ENCODE peak calls at places on chromosomes 7 and 10, in nine cellular contexts. A is activated effector memory CD4-positive, alpha-beta T cell treated with anti-CD3 and anti-CD28 coated beads, Interleukin-2, amount 50 U/mL, for 16 hours; J is T-helper 2 cell; F is MG63; D is left ventricle myocardium superior; O is posterior cingulate gyrus; C is uterus; Q is non-pigmented ciliary epithelial cell; R is fibroblast of the aortic adventitia. I is an unnamed sample.

GRCh38 chr10:11869743-11870460 is 46.7 kb downstream of the PROSER2 start:
- DNase-seq in A (no peak), J (no peak), F (no peak), D (no peak), O (no peak), C (no peak), Q (no peak), R (no peak), I (no peak)

GRCh38 chr10:77420942-77421523 is 216.6 kb downstream of the KCNMA1 start:
- DNase-seq in A (no peak), J (no peak), F (no peak), D (no peak), O (no peak), C (no peak), Q (no peak), R (no peak), I (no peak)

GRCh38 chr10:110868981-110869380 is 2.7 kb upstream of the PDCD4 start:
- DNase-seq in A (peak), J (no peak), F (no peak), D (no peak), O (no peak), C (no peak), Q (no peak), R (no peak), I (no peak)

GRCh38 chr10:73716251-73716650 is 18.3 kb upstream of the AGAP5 start:
- DNase-seq in A (no peak), J (no peak), F (no peak), D (no peak), O (no peak), C (no peak), Q (no peak), R (no peak), I (no peak)

GRCh38 chr10:124251317-124251716 is 157.9 kb upstream of the CHST15 start:
- DNase-seq in A (peak), J (no peak), F (no peak), D (no peak), O (no peak), C (no peak), Q (no peak), R (no peak), I (no peak)

GRCh38 chr7:28044825-28045224 is 135.8 kb downstream of the JAZF1 start:
- DNase-seq in A (no peak), J (no peak), F (no peak), D (no peak), O (no peak), C (no peak), Q (no peak), R (no peak), I (no peak)

GRCh38 chr10:79073784-79074432 is 5.1 kb downstream of the ZMIZ1 start:
- DNase-seq in A (no peak), J (no peak), F (peak), D (peak), O (no peak), C (peak), Q (no peak), R (peak), I (peak)

GRCh38 chr10:7891634-7892033 is 73.3 kb downstream of the TAF3 start:
- DNase-seq in A (no peak), J (no peak), F (no peak), D (no peak), O (no peak), C (no peak), Q (no peak), R (peak), I (no peak)

GRCh38 chr7:26328498-26329390 is 37.1 kb downstream of the SNX10 start:
- DNase-seq in A (no peak), J (no peak), F (no peak), D (no peak), O (no peak), C (no peak), Q (no peak), R (no peak), I (no peak)

GRCh38 chr10:76576276-76576962 is 1061.2 kb downstream of the KCNMA1 start:
- DNase-seq in A (no peak), J (no peak), F (peak), D (peak), O (no peak), C (no peak), Q (peak), R (peak), I (no peak)

GRCh38 chr10:87740232-87740631 is 77.8 kb downstream of the ATAD1 start:
- DNase-seq in A (no peak), J (no peak), F (no peak), D (no peak), O (no peak), C (no peak), Q (no peak), R (peak), I (no peak)

GRCh38 chr7:107027208-107027607 is 17.3 kb upstream of the PRKAR2B start:
- DNase-seq in A (no peak), J (no peak), F (no peak), D (no peak), O (no peak), C (no peak), Q (no peak), R (no peak), I (no peak)

GRCh38 chr10:132918617-132919373 is 23.6 kb downstream of the CFAP46 start:
- DNase-seq in A (no peak), J (no peak), F (peak), D (peak), O (peak), C (no peak), Q (no peak), R (no peak), I (peak)

GRCh38 chr7:157794764-157795101 is 457.9 kb downstream of the DNAJB6 start:
- DNase-seq in A (no peak), J (no peak), F (no peak), D (no peak), O (no peak), C (no peak), Q (no peak), R (no peak), I (no peak)

GRCh38 chr10:80460399-80461207 is 6.5 kb downstream of the TSPAN14 start:
- DNase-seq in A (peak), J (no peak), F (peak), D (peak), O (peak), C (no peak), Q (no peak), R (peak), I (no peak)

GRCh38 chr7:106392144-106392543 is 107.4 kb upstream of the NAMPT start:
- DNase-seq in A (no peak), J (no peak), F (no peak), D (no peak), O (no peak), C (no peak), Q (no peak), R (no peak), I (no peak)

GRCh38 chr7:90749262-90749661 is 153.1 kb downstream of the CDK14 start:
- DNase-seq in A (no peak), J (no peak), F (no peak), D (no peak), O (no peak), C (no peak), Q (no peak), R (no peak), I (no peak)

GRCh38 chr7:1480670-1481069 is 21.4 kb upstream of the MICALL2 start:
- DNase-seq in A (no peak), J (no peak), F (no peak), D (no peak), O (no peak), C (no peak), Q (no peak), R (no peak), I (no peak)

GRCh38 chr10:111445709-111446108 is 368.9 kb downstream of the ADRA2A start:
- DNase-seq in A (no peak), J (no peak), F (no peak), D (no peak), O (no peak), C (no peak), Q (no peak), R (no peak), I (no peak)

GRCh38 chr7:28921822-28922221 is 36.3 kb downstream of the TRIL start:
- DNase-seq in A (no peak), J (no peak), F (peak), D (no peak), O (peak), C (peak), Q (peak), R (peak), I (no peak)

GRCh38 chr10:46527241-46527811 is 29.1 kb downstream of the GPRIN2 start:
- DNase-seq in A (peak), J (no peak), F (no peak), D (peak), O (peak), C (peak), Q (no peak), R (no peak), I (peak)

GRCh38 chr7:10855583-10855982 is 118.1 kb upstream of the PHF14 start:
- DNase-seq in A (no peak), J (no peak), F (peak), D (no peak), O (no peak), C (no peak), Q (no peak), R (no peak), I (no peak)

GRCh38 chr10:53597835-53598251 is 825.3 kb upstream of the MBL2 start:
- DNase-seq in A (no peak), J (no peak), F (no peak), D (no peak), O (no peak), C (no peak), Q (no peak), R (no peak), I (no peak)

GRCh38 chr10:59626523-59626869 is 83.2 kb downstream of the SLC16A9 start:
- DNase-seq in A (no peak), J (no peak), F (no peak), D (no peak), O (no peak), C (no peak), Q (no peak), R (no peak), I (no peak)

GRCh38 chr7:102039706-102040105 is 222.3 kb downstream of the CUX1 start:
- DNase-seq in A (no peak), J (no peak), F (no peak), D (no peak), O (no peak), C (no peak), Q (no peak), R (no peak), I (no peak)

GRCh38 chr7:121000091-121000983 is 11.8 kb downstream of the CPED1 start:
- DNase-seq in A (no peak), J (no peak), F (no peak), D (no peak), O (no peak), C (no peak), Q (no peak), R (peak), I (no peak)

GRCh38 chr7:39404910-39405309 is 161.3 kb upstream of the YAE1 start:
- DNase-seq in A (no peak), J (no peak), F (no peak), D (no peak), O (no peak), C (no peak), Q (no peak), R (no peak), I (no peak)

GRCh38 chr7:150793569-150794238 is 6.5 kb downstream of the TMEM176B start:
- DNase-seq in A (no peak), J (no peak), F (peak), D (no peak), O (no peak), C (no peak), Q (no peak), R (no peak), I (peak)

GRCh38 chr7:157987906-157988305 is 599.7 kb downstream of the PTPRN2 start:
- DNase-seq in A (peak), J (no peak), F (no peak), D (no peak), O (no peak), C (no peak), Q (no peak), R (no peak), I (no peak)

GRCh38 chr10:119715628-119716505 is 10.0 kb upstream of the INPP5F start:
- DNase-seq in A (no peak), J (no peak), F (no peak), D (no peak), O (no peak), C (no peak), Q (no peak), R (peak), I (no peak)

GRCh38 chr7:40643664-40644063 is 508.9 kb downstream of the SUGCT start:
- DNase-seq in A (no peak), J (no peak), F (no peak), D (no peak), O (no peak), C (no peak), Q (no peak), R (no peak), I (no peak)

I was measured in Right ventricle myocardium inferior.